ENCODE peak calls at places on chromosomes 5 and 9, in four cellular contexts. J is spleen, Q is heart right ventricle, I is GM23248. P is an unnamed sample.

GRCh38 chr5:179827684-179828083 is 7.0 kb downstream of the SQSTM1 start:
- DNase-seq in J (peak; percentile 84), Q (no peak), I (peak; percentile 77), P (peak; percentile 26)

GRCh38 chr9:26243298-26243697 is 565.1 kb upstream of the TUSC1 start:
- DNase-seq in J (no peak), Q (no peak), I (no peak), P (no peak)

GRCh38 chr5:77864997-77865396 is 88.9 kb upstream of the TBCA start:
- DNase-seq in J (peak; percentile 77), Q (no peak), I (no peak), P (no peak)

GRCh38 chr9:94623253-94623652 is 16.1 kb downstream of the FBP1 start:
- DNase-seq in J (peak; percentile 78), Q (no peak), I (peak; percentile 17), P (no peak)

GRCh38 chr9:136599811-136600660 is 54.2 kb upstream of the NOTCH1 start:
- DNase-seq in J (no peak), Q (no peak), I (no peak), P (no peak)

GRCh38 chr9:91811024-91811909 is 138.8 kb downstream of the ROR2 start:
- DNase-seq in J (no peak), Q (no peak), I (no peak), P (no peak)

GRCh38 chr5:128498844-128499455 is 39.1 kb downstream of the FBN2 start:
- DNase-seq in J (no peak), Q (peak; percentile 17), I (peak; percentile 80), P (no peak)

GRCh38 chr9:124769451-124770358 is 1.4 kb downstream of the NR6A1 start:
- DNase-seq in J (peak; percentile 88), Q (no peak), I (no peak), P (no peak)

GRCh38 chr5:140966293-140967225 is at the start of gene PCDHAC2:
- DNase-seq in J (peak; percentile 65), Q (peak; percentile 36), I (peak; percentile 26), P (peak; percentile 39)

GRCh38 chr9:116087751-116088194 is 65.8 kb upstream of the PAPPA start:
- DNase-seq in J (no peak), Q (no peak), I (peak; percentile 84), P (peak; percentile 64)

GRCh38 chr5:760363-761205 is 23.9 kb downstream of the ZDHHC11B start:
- DNase-seq in J (peak; percentile 71), Q (no peak), I (no peak), P (no peak)

GRCh38 chr5:98053170-98053569 is 720.3 kb upstream of the RGMB start:
- DNase-seq in J (no peak), Q (no peak), I (no peak), P (no peak)

GRCh38 chr5:31854625-31855526 is 215.9 kb downstream of the PDZD2 start:
- DNase-seq in J (no peak), Q (peak; percentile 65), I (peak; percentile 18), P (peak; percentile 41)

GRCh38 chr5:98296426-98296825 is 477.0 kb upstream of the RGMB start:
- DNase-seq in J (no peak), Q (no peak), I (peak; percentile 60), P (no peak)

GRCh38 chr9:17824191-17824926 is 245.5 kb downstream of the SH3GL2 start:
- DNase-seq in J (no peak), Q (no peak), I (no peak), P (no peak)

GRCh38 chr9:89375181-89375760 is 57.0 kb downstream of the SECISBP2 start:
- DNase-seq in J (peak; percentile 86), Q (no peak), I (no peak), P (no peak)
- H3K27ac ChIP-seq in J (peak overlapping the region; percentile 68), Q (peak overlapping the region; percentile 31), I (no peak overlapping the region), P (no peak overlapping the region)

DNA sequence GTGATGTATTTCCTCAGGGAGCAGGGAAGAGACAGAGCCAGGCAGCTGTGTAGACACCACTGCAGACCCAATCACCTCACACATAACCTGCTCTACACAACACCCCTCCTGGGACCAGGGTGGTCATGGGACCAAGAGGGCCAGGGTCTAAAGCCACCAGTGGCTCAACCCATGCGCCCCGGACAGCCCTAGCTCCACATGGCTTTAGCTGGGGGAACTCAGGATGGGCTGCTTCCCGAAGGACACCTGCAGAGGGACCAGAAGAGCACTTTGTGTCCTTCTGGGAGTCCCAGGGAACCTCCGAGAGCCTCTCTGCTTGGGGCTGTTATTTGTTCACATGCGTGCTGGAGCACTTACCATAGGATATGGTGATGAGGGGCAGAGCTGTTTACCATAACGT is 12.4 kb downstream of the SEPTIN8 start:
- DNase-seq in J (no peak), Q (no peak), I (no peak), P (no peak)
- H3K4me1 ChIP-seq in J (no peaks in the 10 kb centered on the region), Q (peaks cover 47% of the 10 kb centered on the region), I (peaks cover 12% of the 10 kb centered on the region), P (no peaks in the 10 kb centered on the region)

GRCh38 chr5:120703923-120704445 is 239.9 kb downstream of the PRR16 start:
- DNase-seq in J (no peak), Q (no peak), I (no peak), P (no peak)
- H3K27ac ChIP-seq in J (no peak overlapping the region), Q (no peak overlapping the region), I (no peak overlapping the region), P (no peak overlapping the region)

GRCh38 chr9:38332625-38333024 is 59.9 kb upstream of the ALDH1B1 start:
- DNase-seq in J (no peak), Q (no peak), I (no peak), P (no peak)

GRCh38 chr9:38335686-38336085 is 56.8 kb upstream of the ALDH1B1 start:
- DNase-seq in J (no peak), Q (no peak), I (no peak), P (no peak)

GRCh38 chr9:38336341-38336740 is 56.2 kb upstream of the ALDH1B1 start:
- DNase-seq in J (no peak), Q (no peak), I (no peak), P (no peak)

GRCh38 chr9:38333047-38333446 is 59.5 kb upstream of the ALDH1B1 start:
- DNase-seq in J (no peak), Q (no peak), I (peak; percentile 54), P (no peak)

GRCh38 chr9:38334234-38334633 is 58.3 kb upstream of the ALDH1B1 start:
- DNase-seq in J (no peak), Q (no peak), I (no peak), P (no peak)
- H3K4me1 ChIP-seq in J (no peaks in the 10 kb centered on the region), Q (peaks cover 5% of the 10 kb centered on the region), I (peaks cover 5% of the 10 kb centered on the region), P (no peaks in the 10 kb centered on the region)

GRCh38 chr5:45795458-45795857 is 99.3 kb upstream of the HCN1 start:
- DNase-seq in J (no peak), Q (no peak), I (no peak), P (no peak)
- H3K27ac ChIP-seq in J (no peak overlapping the region), Q (no peak overlapping the region), I (no peak overlapping the region), P (no peak overlapping the region)

GRCh38 chr9:128087262-128087661 is 19.2 kb downstream of the SLC25A25 start:
- DNase-seq in J (peak; percentile 32), Q (no peak), I (no peak), P (no peak)
- H3K4me1 ChIP-seq in J (peaks cover 75% of the 10 kb centered on the region), Q (peaks cover 27% of the 10 kb centered on the region), I (peaks cover 8% of the 10 kb centered on the region), P (no peaks in the 10 kb centered on the region)

GRCh38 chr5:81022688-81023084 is 62.5 kb downstream of the RASGRF2 start:
- DNase-seq in J (no peak), Q (no peak), I (no peak), P (no peak)
- H3K27ac ChIP-seq in J (no peak overlapping the region), Q (no peak overlapping the region), I (no peak overlapping the region), P (no peak overlapping the region)

GRCh38 chr9:34326690-34327089 is 2.4 kb downstream of the KIF24 start:
- DNase-seq in J (no peak), Q (no peak), I (no peak), P (no peak)
- H3K4me1 ChIP-seq in J (peaks cover 40% of the 10 kb centered on the region), Q (peaks cover 21% of the 10 kb centered on the region), I (peaks cover 33% of the 10 kb centered on the region), P (peaks cover 4% of the 10 kb centered on the region)

GRCh38 chr5:5522336-5522735 is 99.9 kb downstream of the ICE1 start:
- DNase-seq in J (no peak), Q (no peak), I (no peak), P (no peak)
- H3K27ac ChIP-seq in J (no peak overlapping the region), Q (no peak overlapping the region), I (no peak overlapping the region), P (no peak overlapping the region)